ENCODE peak calls at places on chromosomes 12 and 14, in seven cellular contexts. W, A, P, K, B, N and D are unnamed samples. For H3K27me3 and H3K36me3, the result is how much of the 10 kb centered on the place peaks cover.

GRCh38 chr14:101480747-101481530 is 80.4 kb upstream of the DIO3 start:
- DNase-seq in A (peak), K (peak), N (peak), B (no peak), P (peak), W (peak), D (peak)

GRCh38 chr12:66321433-66321832 is 19.1 kb downstream of the HELB start:
- DNase-seq in P (no peak), N (no peak), A (no peak), W (no peak), K (no peak), B (no peak), D (no peak)

GRCh38 chr14:104799657-104800599 is 973 bp upstream of the ZBTB42 start:
- DNase-seq in K (peak), W (peak), B (peak), P (peak), A (peak), N (peak), D (peak)

GRCh38 chr12:77685112-77685511 is 145.6 kb upstream of the NAV3 start:
- DNase-seq in K (peak), A (peak), P (no peak), N (peak), B (peak), W (peak), D (peak)

GRCh38 chr14:102256691-102257090 is 48.3 kb downstream of the MOK start:
- DNase-seq in A (no peak), W (no peak), P (no peak), B (no peak), K (no peak), N (no peak), D (no peak)

GRCh38 chr14:53047302-53047701 is 96.5 kb upstream of the FERMT2 start:
- DNase-seq in N (no peak), P (no peak), K (no peak), W (no peak), B (no peak), A (no peak), D (no peak)

GRCh38 chr12:31227401-31227981 is 98.5 kb downstream of the SINHCAF start:
- DNase-seq in W (no peak), A (no peak), P (no peak), N (no peak), B (no peak), K (no peak), D (peak)

GRCh38 chr12:27193854-27194544 is 50.1 kb upstream of the STK38L start:
- DNase-seq in A (no peak), B (no peak), N (no peak), W (peak), K (peak), P (no peak), D (peak)

GRCh38 chr14:23727566-23728335 is 91.6 kb downstream of the DHRS2 start:
- DNase-seq in W (peak), K (no peak), B (peak), A (no peak), N (no peak), P (no peak), D (no peak)

GRCh38 chr12:6069452-6070093 is 54.9 kb downstream of the VWF start:
- DNase-seq in K (no peak), W (peak), P (no peak), N (no peak), B (no peak), A (peak), D (peak)

GRCh38 chr14:104436741-104437701 is 142.5 kb upstream of the C14orf180 start:
- DNase-seq in W (no peak), B (no peak), N (no peak), A (peak), K (peak), P (peak), D (no peak)

GRCh38 chr14:77002889-77003288 is 25.6 kb downstream of the IRF2BPL start:
- DNase-seq in P (no peak), W (no peak), B (no peak), A (peak), N (no peak), K (no peak), D (no peak)

GRCh38 chr12:59734371-59734770 is 138.5 kb downstream of the SLC16A7 start:
- DNase-seq in B (no peak), N (no peak), K (no peak), W (no peak), P (no peak), A (no peak), D (no peak)

GRCh38 chr14:76924363-76925151 is 98.3 kb downstream of the LRRC74A start:
- DNase-seq in W (no peak), A (no peak), P (no peak), N (no peak), K (no peak), B (peak), D (no peak)

GRCh38 chr12:77013091-77013490 is 52.3 kb downstream of the E2F7 start:
- DNase-seq in P (no peak), B (no peak), A (no peak), W (no peak), N (no peak), K (no peak), D (no peak)

GRCh38 chr14:21543426-21544350 is 17.5 kb upstream of the SALL2 start:
- DNase-seq in A (peak), W (no peak), B (peak), P (no peak), K (no peak), N (no peak), D (no peak)

GRCh38 chr14:53062856-53063255 is 90.3 kb downstream of the DDHD1 start:
- DNase-seq in P (no peak), W (peak), B (no peak), A (no peak), K (no peak), N (no peak), D (no peak)

GRCh38 chr12:6688543-6688999 is 604 bp downstream of the ZNF384 start:
- DNase-seq in N (peak), W (no peak), B (no peak), A (peak), K (peak), P (peak), D (peak)

GRCh38 chr14:74720526-74720925 is 7.6 kb downstream of the FCF1 start:
- DNase-seq in K (no peak), A (no peak), B (no peak), W (peak), N (no peak), P (no peak), D (peak)

GRCh38 chr14:92646952-92647461 is 101.4 kb downstream of the LGMN start:
- DNase-seq in P (peak), A (no peak), W (peak), B (no peak), K (peak), N (no peak), D (peak)

GRCh38 chr14:28635387-28635786 is 131.2 kb upstream of the FOXG1 start:
- DNase-seq in K (no peak), B (peak), A (no peak), N (no peak), P (no peak), W (peak), D (no peak)

GRCh38 chr14:103563089-103563620 is 395 bp downstream of the COA8 start:
- DNase-seq in K (peak), W (no peak), P (no peak), B (peak), A (peak), N (no peak), D (no peak)

GRCh38 chr14:26849514-26849913 is 251.7 kb upstream of the NOVA1 start:
- DNase-seq in K (no peak), A (no peak), N (no peak), P (no peak), W (no peak), B (no peak), D (no peak)

GRCh38 chr12:1528791-1529190 is 65.6 kb downstream of the FBXL14 start:
- DNase-seq in B (no peak), N (no peak), A (no peak), P (no peak), W (no peak), K (no peak), D (no peak)
- H3K27me3 ChIP-seq in B (half or more), N (under half), A (under half), P (under half), W (under half), K (half or more), D (under half)

GRCh38 chr14:99231850-99232401 is 40.1 kb downstream of the BCL11B start:
- DNase-seq in N (peak), A (no peak), W (no peak), K (no peak), B (peak), P (peak), D (no peak)
- H3K4me3 ChIP-seq in N (no peak), A (peak), W (peak), K (no peak), B (peak), P (no peak), D (no peak)

DNA sequence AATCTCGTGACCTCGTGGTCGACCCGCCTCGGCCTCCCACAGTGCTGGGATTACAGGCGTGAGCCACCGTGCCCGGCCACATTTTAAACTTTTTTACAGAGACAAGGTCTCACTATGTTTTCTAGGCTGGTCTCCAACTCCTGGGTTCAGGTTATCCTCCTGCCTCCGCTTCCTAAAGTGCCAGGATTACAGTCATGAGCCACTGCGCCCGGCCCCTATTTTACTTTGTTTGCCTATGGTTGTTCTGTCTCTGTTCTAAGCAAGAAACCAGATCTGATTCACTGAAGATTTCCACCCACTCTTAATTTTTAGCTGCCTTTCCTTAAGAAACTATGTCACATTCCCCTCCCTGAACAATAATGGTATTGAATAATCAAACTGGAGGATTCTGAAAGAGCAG is 38.9 kb upstream of the PSEN1 start:
- DNase-seq in N (no peak), B (no peak), K (no peak), A (no peak), W (no peak), P (no peak), D (no peak)
- H3K36me3 ChIP-seq in N (under half), B (under half), K (half or more), A (under half), W (under half), P (half or more), D (half or more)

GRCh38 chr12:52364901-52365489 is 2.3 kb downstream of the KRT85 start:
- DNase-seq in N (no peak), K (no peak), P (peak), B (no peak), W (no peak), A (no peak), D (no peak)
- H3K27me3 ChIP-seq in N (under half), K (under half), P (under half), B (under half), W (half or more), A (under half), D (under half)

DNA sequence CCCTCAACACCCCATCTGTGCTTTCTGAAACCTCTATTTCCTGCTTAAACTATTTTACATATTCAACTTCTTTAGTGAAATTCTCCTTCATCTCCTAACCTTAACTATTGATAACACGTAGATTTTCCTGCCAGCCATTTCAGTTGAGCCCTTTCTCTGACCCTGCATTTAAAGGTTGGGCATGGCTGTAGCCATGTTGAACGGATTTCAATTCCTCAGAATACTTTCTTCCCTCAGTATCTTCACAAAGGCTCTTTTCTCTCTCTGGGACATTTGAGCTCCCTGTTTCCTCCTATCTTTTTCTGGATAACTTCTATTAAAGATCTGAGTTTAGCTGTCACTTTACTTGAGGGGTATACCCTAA is 1.2 kb downstream of the PPHLN1 start:
- DNase-seq in N (no peak), B (no peak), W (no peak), P (no peak), A (no peak), K (no peak), D (no peak)
- H3K4me3 ChIP-seq in N (peak), B (peak), W (peak), P (peak), A (peak), K (peak), D (peak)

GRCh38 chr12:51364026-51364425 is 17.5 kb upstream of the CELA1 start:
- DNase-seq in A (no peak), N (no peak), W (no peak), B (no peak), K (no peak), P (no peak), D (no peak)
- H3K36me3 ChIP-seq in A (under half), N (under half), W (under half), B (under half), K (under half), P (half or more), D (under half)

GRCh38 chr12:101221301-101221700 is 11.3 kb upstream of the SLC5A8 start:
- DNase-seq in K (no peak), N (no peak), A (no peak), B (no peak), P (no peak), W (no peak), D (no peak)
- H3K27me3 ChIP-seq in K (under half), N (under half), A (under half), B (under half), P (under half), W (under half), D (under half)

GRCh38 chr14:95508377-95508776 is 8.1 kb downstream of the SYNE3 start:
- DNase-seq in W (no peak), B (no peak), N (peak), A (no peak), K (no peak), P (peak), D (no peak)

GRCh38 chr14:95507174-95507573 is 9.3 kb downstream of the SYNE3 start:
- DNase-seq in K (peak), N (peak), B (no peak), W (peak), A (peak), P (peak), D (peak)

GRCh38 chr14:95509512-95509911 is 6.9 kb downstream of the SYNE3 start:
- DNase-seq in N (peak), P (peak), K (no peak), B (no peak), A (no peak), W (no peak), D (no peak)

GRCh38 chr14:95505030-95505589 is 11.3 kb downstream of the SYNE3 start:
- DNase-seq in W (no peak), B (no peak), N (no peak), P (peak), A (no peak), K (no peak), D (no peak)

GRCh38 chr14:95507701-95508103 is 8.7 kb downstream of the SYNE3 start:
- DNase-seq in W (peak), K (no peak), P (peak), N (peak), B (no peak), A (no peak), D (peak)
- H3K4me3 ChIP-seq in W (no peak), K (no peak), P (no peak), N (no peak), B (no peak), A (no peak), D (no peak)

DNA sequence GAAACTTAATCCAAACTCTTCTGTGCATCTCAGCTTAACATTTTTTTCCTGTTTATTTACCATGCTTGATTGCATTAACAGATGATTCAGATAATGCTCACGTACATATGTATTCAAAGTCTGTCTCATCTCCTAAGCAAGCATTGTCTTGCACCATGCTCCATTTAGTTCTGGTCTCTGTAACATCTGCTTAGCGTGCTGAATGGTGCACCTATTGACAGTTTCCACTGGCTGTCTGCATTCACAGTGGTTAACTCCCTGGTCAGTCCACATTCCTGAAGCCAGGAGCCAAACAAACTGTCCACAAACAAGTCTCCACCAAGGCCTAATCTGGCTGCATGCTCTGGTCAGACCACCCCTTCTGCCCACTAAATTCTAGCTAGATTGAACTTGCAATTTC is 83.9 kb downstream of the KNTC1 start:
- DNase-seq in N (no peak), A (no peak), K (no peak), B (no peak), W (no peak), P (no peak), D (no peak)
- H3K36me3 ChIP-seq in N (under half), A (under half), K (under half), B (half or more), W (under half), P (half or more), D (under half)